ENCODE peak calls at places on chromosomes 4 and X, in six cellular contexts. One of them, this sample, is unnamed.

GRCh38 chr4:38313999-38314561 is 349.9 kb upstream of the KLF3 start:
- DNase-seq in CD4-positive, alpha-beta T cell: no peak
- DNase-seq in NAMALWA: no peak
- DNase-seq in AG08396: peak
- DNase-seq in stimulated activated CD4-positive, alpha-beta T cell treated with anti-CD3 and anti-CD28 coated beads, Interleukin-15, amount 100 ng/mL, for 24 hours: no peak
- DNase-seq in cardiac muscle cell: peak
- DNase-seq in this sample: no peak

GRCh38 chr4:2163311-2163821 is 78.6 kb downstream of the HAUS3 start:
- DNase-seq in NAMALWA: no peak
- DNase-seq in cardiac muscle cell: peak
- DNase-seq in stimulated activated CD4-positive, alpha-beta T cell treated with anti-CD3 and anti-CD28 coated beads, Interleukin-15, amount 100 ng/mL, for 24 hours: no peak
- DNase-seq in CD4-positive, alpha-beta T cell: no peak
- DNase-seq in AG08396: no peak
- DNase-seq in this sample: peak

GRCh38 chrX:139820358-139820984 is 112.4 kb downstream of the ATP11C start:
- DNase-seq in CD4-positive, alpha-beta T cell: no peak
- DNase-seq in cardiac muscle cell: no peak
- DNase-seq in NAMALWA: no peak
- DNase-seq in stimulated activated CD4-positive, alpha-beta T cell treated with anti-CD3 and anti-CD28 coated beads, Interleukin-15, amount 100 ng/mL, for 24 hours: no peak
- DNase-seq in AG08396: no peak
- DNase-seq in this sample: no peak

GRCh38 chrX:72046447-72046846 is 85.3 kb downstream of the RTL5 start:
- DNase-seq in CD4-positive, alpha-beta T cell: no peak
- DNase-seq in AG08396: no peak
- DNase-seq in cardiac muscle cell: no peak
- DNase-seq in NAMALWA: no peak
- DNase-seq in stimulated activated CD4-positive, alpha-beta T cell treated with anti-CD3 and anti-CD28 coated beads, Interleukin-15, amount 100 ng/mL, for 24 hours: no peak
- DNase-seq in this sample: no peak

GRCh38 chr4:89724716-89725115 is 112.2 kb downstream of the SNCA start:
- DNase-seq in cardiac muscle cell: peak
- DNase-seq in AG08396: peak
- DNase-seq in NAMALWA: no peak
- DNase-seq in stimulated activated CD4-positive, alpha-beta T cell treated with anti-CD3 and anti-CD28 coated beads, Interleukin-15, amount 100 ng/mL, for 24 hours: no peak
- DNase-seq in CD4-positive, alpha-beta T cell: no peak
- DNase-seq in this sample: no peak

GRCh38 chr4:28536124-28536523 is 1675.5 kb downstream of the STIM2 start:
- DNase-seq in NAMALWA: no peak
- DNase-seq in AG08396: no peak
- DNase-seq in cardiac muscle cell: no peak
- DNase-seq in stimulated activated CD4-positive, alpha-beta T cell treated with anti-CD3 and anti-CD28 coated beads, Interleukin-15, amount 100 ng/mL, for 24 hours: no peak
- DNase-seq in CD4-positive, alpha-beta T cell: no peak
- DNase-seq in this sample: no peak

GRCh38 chr4:165970703-165971420 is 97.8 kb downstream of the TLL1 start:
- DNase-seq in AG08396: no peak
- DNase-seq in stimulated activated CD4-positive, alpha-beta T cell treated with anti-CD3 and anti-CD28 coated beads, Interleukin-15, amount 100 ng/mL, for 24 hours: no peak
- DNase-seq in NAMALWA: no peak
- DNase-seq in cardiac muscle cell: no peak
- DNase-seq in CD4-positive, alpha-beta T cell: no peak
- DNase-seq in this sample: no peak

GRCh38 chr4:83132065-83132464 is 17.5 kb upstream of the PLAC8 start:
- DNase-seq in cardiac muscle cell: no peak
- DNase-seq in AG08396: no peak
- DNase-seq in CD4-positive, alpha-beta T cell: no peak
- DNase-seq in NAMALWA: no peak
- DNase-seq in stimulated activated CD4-positive, alpha-beta T cell treated with anti-CD3 and anti-CD28 coated beads, Interleukin-15, amount 100 ng/mL, for 24 hours: no peak
- DNase-seq in this sample: no peak

GRCh38 chr4:185839204-185839712 is 27.3 kb upstream of the SORBS2 start:
- DNase-seq in stimulated activated CD4-positive, alpha-beta T cell treated with anti-CD3 and anti-CD28 coated beads, Interleukin-15, amount 100 ng/mL, for 24 hours: no peak
- DNase-seq in AG08396: peak
- DNase-seq in CD4-positive, alpha-beta T cell: no peak
- DNase-seq in cardiac muscle cell: peak
- DNase-seq in NAMALWA: no peak
- DNase-seq in this sample: peak

GRCh38 chr4:65917486-65917885 is 247.2 kb upstream of the EPHA5 start:
- DNase-seq in cardiac muscle cell: peak
- DNase-seq in NAMALWA: no peak
- DNase-seq in CD4-positive, alpha-beta T cell: no peak
- DNase-seq in AG08396: no peak
- DNase-seq in stimulated activated CD4-positive, alpha-beta T cell treated with anti-CD3 and anti-CD28 coated beads, Interleukin-15, amount 100 ng/mL, for 24 hours: no peak
- DNase-seq in this sample: no peak

This sample was measured in thyroid gland.